ENCODE peak calls at places on chromosomes 1 and 21, in nine cellular contexts. K is adrenal gland, C is ovary, P is esophagus muscularis mucosa, W is IMR-90, Z is right lobe of liver, O is uterus, U is endothelial cell of umbilical vein, N is breast epithelium. R is an unnamed sample.

GRCh38 chr1:24319962-24320361 is 805 bp downstream of the GRHL3 start:
- DNase-seq in K (no peak), C (no peak), P (no peak), W (no peak), Z (no peak), O (no peak), U (no peak), N (no peak), R (no peak)

GRCh38 chr1:108831225-108831624 is 25.7 kb downstream of the AKNAD1 start:
- DNase-seq in K (no peak), C (no peak), P (peak; percentile 57), W (peak; percentile 89), Z (no peak), O (peak; percentile 58), U (peak; percentile 85), N (no peak), R (no peak)

GRCh38 chr1:6619045-6619444 is 5.5 kb downstream of the PHF13 start:
- DNase-seq in K (no peak), C (no peak), P (no peak), W (no peak), Z (no peak), O (no peak), U (no peak), N (no peak), R (no peak)

GRCh38 chr1:19096036-19096833 is 113.8 kb downstream of the UBR4 start:
- DNase-seq in K (peak; percentile 36), C (no peak), P (no peak), W (peak; percentile 7), Z (no peak), O (no peak), U (peak; percentile 55), N (peak; percentile 75), R (peak; percentile 74)

GRCh38 chr21:30216041-30216723 is at the start of gene CLDN8:
- DNase-seq in K (no peak), C (no peak), P (no peak), W (no peak), Z (no peak), O (no peak), U (no peak), N (peak; percentile 78), R (peak; percentile 46)

GRCh38 chr1:12486401-12487005 is 131.5 kb downstream of the DHRS3 start:
- DNase-seq in K (peak; percentile 22), C (no peak), P (no peak), W (no peak), Z (no peak), O (peak; percentile 36), U (no peak), N (no peak), R (peak; percentile 59)

GRCh38 chr1:157819886-157820285 is at the start of gene FCRL1:
- DNase-seq in K (no peak), C (no peak), P (no peak), W (no peak), Z (no peak), O (no peak), U (no peak), N (no peak), R (no peak)

GRCh38 chr1:181647314-181648035 is 164.2 kb downstream of the CACNA1E start:
- DNase-seq in K (no peak), C (no peak), P (no peak), W (no peak), Z (no peak), O (no peak), U (no peak), N (no peak), R (no peak)

GRCh38 chr1:231613419-231614349 is 12.9 kb upstream of the DISC1 start:
- DNase-seq in K (no peak), C (no peak), P (no peak), W (no peak), Z (no peak), O (no peak), U (no peak), N (no peak), R (no peak)

DNA sequence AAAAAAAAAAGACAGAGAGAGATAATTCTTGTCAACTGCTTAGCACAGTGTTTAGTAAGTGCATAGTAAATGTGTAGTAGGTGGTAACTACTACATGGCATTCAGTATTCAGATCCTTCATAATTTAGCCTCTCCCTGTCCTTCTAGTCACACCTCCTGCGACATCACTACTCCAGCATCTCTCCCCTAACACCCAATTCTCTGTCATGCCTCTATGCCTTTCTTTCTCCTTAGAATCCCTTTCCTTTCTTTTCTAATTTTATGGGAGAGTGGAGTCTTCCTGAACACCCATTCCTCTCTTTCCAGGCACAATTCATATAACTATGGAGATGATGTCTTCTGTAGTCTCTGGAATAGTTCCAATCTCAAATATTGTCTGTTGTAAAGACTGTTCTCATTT is 3.9 kb upstream of the VPS72 start:
- DNase-seq in K (no peak), C (no peak), P (no peak), W (no peak), Z (no peak), O (no peak), U (no peak), N (no peak), R (no peak)
- H3K27ac ChIP-seq in K (peak overlapping the region; percentile 23), C (no peak overlapping the region), P (no peak overlapping the region), W (no peak overlapping the region), Z (no peak overlapping the region), O (no peak overlapping the region), U (no peak overlapping the region), N (peak overlapping the region; percentile 92), R (no peak overlapping the region)

GRCh38 chr21:44972301-44972814 is 32.5 kb downstream of the SLX9 start:
- DNase-seq in K (no peak), C (no peak), P (no peak), W (no peak), Z (no peak), O (no peak), U (no peak), N (no peak), R (no peak)

GRCh38 chr21:44970766-44971671 is 31.2 kb downstream of the SLX9 start:
- DNase-seq in K (no peak), C (no peak), P (no peak), W (no peak), Z (no peak), O (no peak), U (no peak), N (no peak), R (no peak)

GRCh38 chr21:44969066-44969649 is 29.3 kb downstream of the SLX9 start:
- DNase-seq in K (no peak), C (no peak), P (no peak), W (no peak), Z (no peak), O (no peak), U (no peak), N (no peak), R (no peak)

GRCh38 chr21:44971672-44971995 is 31.8 kb downstream of the SLX9 start:
- DNase-seq in K (no peak), C (no peak), P (no peak), W (no peak), Z (no peak), O (no peak), U (no peak), N (no peak), R (no peak)

DNA sequence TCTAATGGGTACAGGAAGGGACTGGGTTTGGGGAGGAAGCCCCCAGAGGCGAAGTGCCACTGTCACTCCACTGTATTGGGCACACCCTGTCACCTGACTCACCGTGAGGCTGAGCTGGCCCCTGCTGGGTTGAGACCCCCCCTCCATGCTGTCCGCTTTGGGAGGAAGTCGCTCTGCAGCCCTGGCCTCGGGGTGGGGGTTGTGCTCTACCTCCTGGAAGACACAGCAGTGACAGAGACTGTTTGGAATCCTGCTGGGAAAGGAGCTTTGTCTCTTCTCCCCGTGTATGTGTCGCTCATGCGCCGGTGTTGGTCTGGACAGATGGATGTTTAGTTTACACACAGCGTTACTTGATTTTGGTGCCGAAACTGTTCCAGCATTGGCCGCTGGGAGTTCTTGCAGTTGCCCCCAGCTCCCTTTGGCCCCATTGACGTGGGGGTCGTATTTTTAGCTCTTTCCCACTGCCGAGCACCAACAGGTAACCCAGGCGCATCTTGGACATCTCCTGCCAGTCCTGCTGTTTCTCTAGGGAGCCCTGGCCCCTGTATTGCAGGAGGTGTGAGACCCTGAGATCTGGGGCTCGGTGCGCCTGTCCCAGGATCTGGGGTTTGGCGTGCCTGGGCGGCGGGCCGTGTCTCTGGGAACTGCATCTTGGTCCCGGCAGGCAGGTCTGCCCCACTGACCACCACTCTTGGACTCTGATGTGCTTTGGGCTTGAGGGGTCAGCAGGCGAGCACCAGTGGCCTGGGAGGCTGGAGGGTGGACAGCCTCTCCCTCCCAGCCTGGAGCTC is 30.3 kb downstream of the SLX9 start:
- DNase-seq in K (peak; percentile 81), C (no peak), P (no peak), W (peak; percentile 87), Z (no peak), O (no peak), U (peak; percentile 8), N (peak; percentile 53), R (no peak)
- H3K4me1 ChIP-seq in K (peaks cover 30% of the 10 kb centered on the region), C (peaks cover 8% of the 10 kb centered on the region), P (peaks cover 42% of the 10 kb centered on the region), W (peaks cover 27% of the 10 kb centered on the region), Z (no peaks in the 10 kb centered on the region), O (peaks cover 8% of the 10 kb centered on the region), U (peaks cover 12% of the 10 kb centered on the region), N (peaks cover 21% of the 10 kb centered on the region), R (no peaks in the 10 kb centered on the region)

GRCh38 chr1:31642366-31642765 is 2.3 kb downstream of the PEF1 start:
- DNase-seq in K (no peak), C (no peak), P (no peak), W (no peak), Z (no peak), O (no peak), U (no peak), N (no peak), R (no peak)

GRCh38 chr1:31640179-31640578 is 4.5 kb downstream of the PEF1 start:
- DNase-seq in K (no peak), C (no peak), P (no peak), W (no peak), Z (no peak), O (no peak), U (no peak), N (no peak), R (no peak)

GRCh38 chr1:31637915-31638673 is 6.6 kb downstream of the PEF1 start:
- DNase-seq in K (no peak), C (no peak), P (no peak), W (no peak), Z (no peak), O (no peak), U (no peak), N (no peak), R (no peak)

GRCh38 chr1:31640964-31641363 is 3.7 kb downstream of the PEF1 start:
- DNase-seq in K (no peak), C (no peak), P (no peak), W (no peak), Z (no peak), O (no peak), U (no peak), N (no peak), R (no peak)

DNA sequence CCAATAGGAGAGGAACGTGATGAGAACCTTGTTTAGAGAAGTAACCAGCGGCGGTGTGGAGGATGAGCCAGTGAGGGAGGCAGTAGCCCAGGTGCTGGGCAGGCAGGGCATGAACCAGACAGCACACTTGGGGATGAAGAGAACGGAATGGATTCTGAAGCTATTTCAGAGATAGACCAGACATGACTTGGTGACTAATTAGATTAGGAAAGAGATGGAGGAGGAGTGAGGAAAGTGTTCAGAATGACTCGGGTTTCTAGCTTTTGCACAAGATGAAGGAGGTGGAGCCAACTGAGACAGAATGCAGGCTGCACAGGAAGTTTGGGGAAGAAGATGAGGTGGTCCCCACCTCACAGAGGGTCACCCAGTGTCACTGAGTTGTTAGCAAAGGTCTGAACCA is 5.1 kb downstream of the PEF1 start:
- DNase-seq in K (no peak), C (no peak), P (no peak), W (peak; percentile 78), Z (no peak), O (no peak), U (no peak), N (no peak), R (no peak)
- TF ChIP-seq POLR2A in K (no peak), C (no peak), P (no peak), W (no peak), Z (no peak), O (no peak), U (no peak), N (no peak), R (no peak)

GRCh38 chr1:20732588-20733360 is at the start of gene SH2D5:
- DNase-seq in K (peak; percentile 94), C (peak; percentile 89), P (peak; percentile 97), W (peak; percentile 99), Z (no peak), O (peak; percentile 87), U (peak; percentile 87), N (peak; percentile 86), R (peak; percentile 69)
- H3K27ac ChIP-seq in K (no peak within 1 kb of the TSS), C (peak within 1 kb of the TSS; percentile 47), P (peak within 1 kb of the TSS; percentile 62), W (peak within 1 kb of the TSS; percentile 82), Z (peak within 1 kb of the TSS; percentile 35), O (peak within 1 kb of the TSS; percentile 79), U (peak within 1 kb of the TSS; percentile 56), N (peak within 1 kb of the TSS; percentile 56), R (no peak within 1 kb of the TSS)

R was measured in body of pancreas.